ENCODE peak calls at places on chromosome 2, in ten cellular contexts. Z, O, Y, D, V, Q, K, G, F and U are unnamed samples.

GRCh38 chr2:37600735-37601134 is 70.7 kb downstream of the CDC42EP3 start:
- DNase-seq in V (no peak), K (no peak), O (no peak), Y (no peak), G (no peak), F (no peak), Z (no peak), D (no peak), Q (no peak), U (no peak)

GRCh38 chr2:161170917-161171594 is 10.8 kb downstream of the TANK start:
- DNase-seq in D (no peak), Y (peak; percentile 54), K (no peak), Z (no peak), F (no peak), Q (no peak), V (no peak), G (no peak), O (no peak), U (no peak)

GRCh38 chr2:121707920-121708361 is 28.7 kb downstream of the NIFK start:
- DNase-seq in F (no peak), G (no peak), Y (no peak), Z (peak; percentile 41), Q (no peak), O (peak; percentile 63), D (no peak), V (peak; percentile 67), K (no peak), U (no peak)

GRCh38 chr2:215396595-215397313 is 39.1 kb downstream of the FN1 start:
- DNase-seq in K (no peak), F (no peak), Q (no peak), V (no peak), O (no peak), D (no peak), Y (no peak), Z (no peak), G (no peak), U (no peak)

GRCh38 chr2:51368250-51368649 is 336.3 kb upstream of the NRXN1 start:
- DNase-seq in V (peak; percentile 8), F (no peak), O (no peak), Y (no peak), K (no peak), Z (no peak), Q (no peak), D (no peak), G (no peak), U (no peak)

GRCh38 chr2:240359695-240360094 is 75.8 kb upstream of the GPC1 start:
- DNase-seq in Q (no peak), Z (no peak), G (no peak), D (no peak), K (peak; percentile 5), V (no peak), Y (no peak), O (peak; percentile 35), F (no peak), U (no peak)

GRCh38 chr2:111071480-111072143 is 49.1 kb upstream of the BCL2L11 start:
- DNase-seq in V (no peak), O (no peak), F (no peak), Y (no peak), D (no peak), G (peak; percentile 36), Z (no peak), K (no peak), Q (no peak), U (no peak)

GRCh38 chr2:231670892-231671616 is 37.3 kb upstream of the PTMA start:
- DNase-seq in G (no peak), O (no peak), V (peak; percentile 55), Y (peak; percentile 74), D (no peak), K (no peak), Q (no peak), Z (peak; percentile 74), F (no peak), U (no peak)

GRCh38 chr2:121076885-121077549 is 208.0 kb downstream of the TFCP2L1 start:
- DNase-seq in F (peak; percentile 76), K (peak; percentile 77), Y (peak; percentile 17), V (peak; percentile 81), G (peak; percentile 89), Q (peak; percentile 50), O (peak; percentile 86), Z (peak; percentile 80), D (no peak), U (no peak)

GRCh38 chr2:68905116-68905515 is 33.9 kb upstream of the BMP10 start:
- DNase-seq in V (no peak), O (no peak), G (no peak), Q (no peak), K (no peak), Y (no peak), F (no peak), D (no peak), Z (no peak), U (no peak)

GRCh38 chr2:199692489-199692888 is 158.5 kb downstream of the FTCDNL1 start:
- DNase-seq in Z (no peak), Q (no peak), Y (no peak), V (peak; percentile 25), F (no peak), D (no peak), K (no peak), O (no peak), G (no peak), U (no peak)

GRCh38 chr2:18545384-18545783 is 15.1 kb downstream of the RDH14 start:
- DNase-seq in G (no peak), D (no peak), Z (no peak), V (no peak), F (no peak), Y (no peak), Q (no peak), O (no peak), K (no peak), U (no peak)

GRCh38 chr2:183807870-183808269 is 683.6 kb downstream of the NUP35 start:
- DNase-seq in Y (no peak), K (no peak), Z (no peak), Q (no peak), F (no peak), O (no peak), V (no peak), G (no peak), D (no peak), U (no peak)

GRCh38 chr2:27442981-27443323 is 771 bp downstream of the KRTCAP3 start:
- DNase-seq in F (no peak), O (no peak), V (no peak), Q (no peak), Z (no peak), G (no peak), Y (no peak), D (no peak), K (no peak), U (no peak)

GRCh38 chr2:100744589-100744988 is 75.3 kb upstream of the NPAS2 start:
- DNase-seq in Y (no peak), D (no peak), G (no peak), F (no peak), Z (peak; percentile 12), K (no peak), V (peak; percentile 26), Q (no peak), O (no peak), U (no peak)

GRCh38 chr2:234488913-234489451 is 7.9 kb downstream of the ARL4C start:
- DNase-seq in O (no peak), D (no peak), Q (peak; percentile 67), Y (peak; percentile 30), Z (no peak), K (no peak), G (no peak), V (no peak), F (no peak), U (no peak)

GRCh38 chr2:189959450-189959849 is 103.1 kb downstream of the MSTN start:
- DNase-seq in Y (no peak), G (no peak), Z (peak; percentile 5), F (no peak), O (no peak), V (no peak), Q (no peak), K (no peak), D (no peak), U (no peak)

GRCh38 chr2:74945783-74946165 is 12.7 kb upstream of the POLE4 start:
- DNase-seq in V (no peak), O (no peak), K (no peak), G (no peak), F (no peak), Z (no peak), Y (no peak), Q (no peak), D (no peak), U (no peak)

GRCh38 chr2:140085674-140086073 is 1305.5 kb upstream of the NXPH2 start:
- DNase-seq in F (no peak), K (no peak), O (no peak), D (no peak), Z (no peak), G (no peak), Y (no peak), V (no peak), Q (no peak), U (no peak)

GRCh38 chr2:236114959-236115358 is 53.2 kb downstream of the GBX2 start:
- DNase-seq in G (no peak), Y (no peak), Q (no peak), V (no peak), O (no peak), F (no peak), D (no peak), Z (no peak), K (no peak), U (no peak)

GRCh38 chr2:174339971-174340399 is 5.2 kb downstream of the SP9 start:
- DNase-seq in Z (peak; percentile 54), K (no peak), O (no peak), Q (no peak), F (peak; percentile 15), Y (no peak), D (no peak), G (no peak), V (no peak), U (no peak)

GRCh38 chr2:231716641-231717280 is 8.4 kb downstream of the PTMA start:
- DNase-seq in Z (peak; percentile 61), V (no peak), K (no peak), D (no peak), O (no peak), Y (peak; percentile 20), G (no peak), F (no peak), Q (no peak), U (no peak)

GRCh38 chr2:32135409-32135808 is 30.3 kb upstream of the SLC30A6 start:
- DNase-seq in Z (peak; percentile 80), V (peak; percentile 65), Q (no peak), D (no peak), Y (peak; percentile 0), G (no peak), K (no peak), F (peak; percentile 31), O (no peak), U (no peak)

GRCh38 chr2:125168442-125168841 is 1143.4 kb downstream of the CNTNAP5 start:
- DNase-seq in V (no peak), Z (no peak), G (no peak), O (no peak), Q (no peak), D (no peak), Y (no peak), F (no peak), K (no peak), U (no peak)

GRCh38 chr2:171297951-171298350 is 135.8 kb downstream of the METTL8 start:
- DNase-seq in Q (no peak), V (no peak), Z (no peak), Y (no peak), D (no peak), O (no peak), K (no peak), G (no peak), F (no peak), U (no peak)

GRCh38 chr2:3492951-3493609 is 26.3 kb downstream of the ADI1 start:
- DNase-seq in F (no peak), O (no peak), Q (no peak), D (no peak), Z (no peak), V (no peak), G (no peak), Y (no peak), K (peak; percentile 83), U (no peak)

GRCh38 chr2:133146893-133147292 is 421.4 kb downstream of the NCKAP5 start:
- DNase-seq in Z (no peak), G (no peak), Q (no peak), O (no peak), F (no peak), D (no peak), V (no peak), K (no peak), Y (no peak), U (no peak)

GRCh38 chr2:9800975-9801723 is 42.1 kb upstream of the TAF1B start:
- DNase-seq in Y (no peak), G (no peak), K (no peak), D (no peak), V (no peak), Z (peak; percentile 42), O (peak; percentile 88), Q (peak; percentile 28), F (no peak), U (no peak)